ENCODE peak calls at places on chromosomes 5 and 9, in five cellular contexts. V, F, K, M and P are unnamed samples.

GRCh38 chr5:155085282-155085990 is 71.9 kb downstream of the KIF4B start:
- DNase-seq in F (no peak), K (no peak), V (no peak), M (no peak), P (no peak)

GRCh38 chr5:139696894-139697658 is 48.9 kb downstream of the CXXC5 start:
- DNase-seq in F (peak), V (peak), M (peak), K (peak), P (no peak)

GRCh38 chr5:158832736-158833135 is 267.0 kb downstream of the EBF1 start:
- DNase-seq in V (no peak), M (no peak), F (no peak), K (no peak), P (no peak)

GRCh38 chr5:95631265-95631957 is 11.5 kb downstream of the GPR150 start:
- DNase-seq in F (no peak), V (no peak), K (no peak), M (no peak), P (no peak)

GRCh38 chr5:174559141-174559540 is 165.2 kb upstream of the MSX2 start:
- DNase-seq in V (no peak), M (no peak), F (no peak), K (no peak), P (no peak)

GRCh38 chr9:136409557-136410455 is 608 bp downstream of the ENTR1 start:
- DNase-seq in K (no peak), M (peak), F (peak), V (no peak), P (peak)

GRCh38 chr5:101306391-101307137 is 403.5 kb upstream of the ST8SIA4 start:
- DNase-seq in M (no peak), K (no peak), V (no peak), F (no peak), P (no peak)

GRCh38 chr9:136047775-136048559 is 47.1 kb downstream of the NACC2 start:
- DNase-seq in F (no peak), V (no peak), M (no peak), K (no peak), P (no peak)

GRCh38 chr5:87074934-87075541 is 192.6 kb upstream of the RASA1 start:
- DNase-seq in F (no peak), M (no peak), K (no peak), V (no peak), P (peak)

GRCh38 chr9:16653491-16654407 is 216.7 kb downstream of the BNC2 start:
- DNase-seq in K (no peak), V (no peak), M (no peak), F (no peak), P (no peak)

GRCh38 chr5:53335115-53335514 is 145.3 kb upstream of the FST start:
- DNase-seq in V (no peak), K (no peak), F (peak), M (no peak), P (no peak)

GRCh38 chr5:79962580-79963222 is 28.4 kb downstream of the MTX3 start:
- DNase-seq in K (no peak), V (no peak), F (no peak), M (no peak), P (no peak)

GRCh38 chr9:7210854-7211637 is 453.3 kb downstream of the KDM4C start:
- DNase-seq in F (no peak), V (no peak), M (no peak), K (no peak), P (no peak)

GRCh38 chr5:76831108-76831447 is 12.2 kb downstream of the F2RL1 start:
- DNase-seq in M (no peak), V (no peak), K (no peak), F (peak), P (no peak)

GRCh38 chr5:176565760-176566288 is 16.7 kb downstream of the CDHR2 start:
- DNase-seq in F (no peak), K (no peak), M (no peak), V (no peak), P (no peak)

GRCh38 chr5:127013407-127013806 is 17.0 kb downstream of the MARCHF3 start:
- DNase-seq in K (no peak), V (no peak), M (no peak), F (no peak), P (no peak)